ENCODE peak calls at places on chromosomes 16 and 17, in eight cellular contexts. One of them, this sample, is unnamed. For H3K9me3, the result is how much of the 10 kb centered on the place peaks cover.

GRCh38 chr16:50531901-50532300 is 16.3 kb upstream of the NKD1 start:
- DNase-seq in effector memory CD4-positive, alpha-beta T cell: no peak
- DNase-seq in fibroblast of lung: no peak
- DNase-seq in ovary: no peak
- DNase-seq in heart left ventricle: no peak
- DNase-seq in iPS DF 6.9: no peak
- DNase-seq in ascending aorta: peak
- DNase-seq in colonic mucosa: no peak
- DNase-seq in this sample: no peak

GRCh38 chr16:71339481-71340171 is 18.9 kb upstream of the CALB2 start:
- DNase-seq in effector memory CD4-positive, alpha-beta T cell: no peak
- DNase-seq in fibroblast of lung: no peak
- DNase-seq in ovary: no peak
- DNase-seq in heart left ventricle: no peak
- DNase-seq in iPS DF 6.9: no peak
- DNase-seq in ascending aorta: no peak
- DNase-seq in colonic mucosa: no peak
- DNase-seq in this sample: no peak

GRCh38 chr17:3799181-3799627 is 1.8 kb downstream of the ITGAE start:
- DNase-seq in effector memory CD4-positive, alpha-beta T cell: no peak
- DNase-seq in fibroblast of lung: no peak
- DNase-seq in ovary: no peak
- DNase-seq in heart left ventricle: no peak
- DNase-seq in iPS DF 6.9: no peak
- DNase-seq in ascending aorta: no peak
- DNase-seq in colonic mucosa: no peak
- DNase-seq in this sample: no peak

GRCh38 chr16:24826817-24827566 is 18.8 kb upstream of the SLC5A11 start:
- DNase-seq in effector memory CD4-positive, alpha-beta T cell: no peak
- DNase-seq in fibroblast of lung: no peak
- DNase-seq in ovary: no peak
- DNase-seq in heart left ventricle: no peak
- DNase-seq in iPS DF 6.9: no peak
- DNase-seq in ascending aorta: no peak
- DNase-seq in colonic mucosa: no peak
- DNase-seq in this sample: no peak

GRCh38 chr17:32529604-32530003 is 42.8 kb downstream of the CDK5R1 start:
- DNase-seq in effector memory CD4-positive, alpha-beta T cell: no peak
- DNase-seq in fibroblast of lung: no peak
- DNase-seq in ovary: no peak
- DNase-seq in heart left ventricle: no peak
- DNase-seq in iPS DF 6.9: no peak
- DNase-seq in ascending aorta: no peak
- DNase-seq in colonic mucosa: no peak
- DNase-seq in this sample: no peak

GRCh38 chr17:2853722-2854580 is 57.7 kb downstream of the RAP1GAP2 start:
- DNase-seq in effector memory CD4-positive, alpha-beta T cell: no peak
- DNase-seq in fibroblast of lung: peak
- DNase-seq in ovary: no peak
- DNase-seq in heart left ventricle: peak
- DNase-seq in iPS DF 6.9: no peak
- DNase-seq in ascending aorta: no peak
- DNase-seq in colonic mucosa: peak
- DNase-seq in this sample: no peak

GRCh38 chr16:19167710-19168172 is 299 bp upstream of the SYT17 start:
- DNase-seq in effector memory CD4-positive, alpha-beta T cell: no peak
- DNase-seq in fibroblast of lung: peak
- DNase-seq in ovary: peak
- DNase-seq in heart left ventricle: peak
- DNase-seq in iPS DF 6.9: peak
- DNase-seq in ascending aorta: peak
- DNase-seq in colonic mucosa: peak
- DNase-seq in this sample: peak

GRCh38 chr16:10039220-10040096 is 142.8 kb downstream of the GRIN2A start:
- DNase-seq in effector memory CD4-positive, alpha-beta T cell: no peak
- DNase-seq in fibroblast of lung: peak
- DNase-seq in ovary: peak
- DNase-seq in heart left ventricle: peak
- DNase-seq in iPS DF 6.9: no peak
- DNase-seq in ascending aorta: no peak
- DNase-seq in colonic mucosa: no peak
- DNase-seq in this sample: no peak

GRCh38 chr17:77771145-77771544 is 187.4 kb upstream of the TNRC6C start:
- DNase-seq in effector memory CD4-positive, alpha-beta T cell: no peak
- DNase-seq in fibroblast of lung: no peak
- DNase-seq in ovary: no peak
- DNase-seq in heart left ventricle: no peak
- DNase-seq in iPS DF 6.9: no peak
- DNase-seq in ascending aorta: no peak
- DNase-seq in colonic mucosa: no peak
- DNase-seq in this sample: no peak

GRCh38 chr16:79605999-79606398 is 5.5 kb upstream of the MAF start:
- DNase-seq in effector memory CD4-positive, alpha-beta T cell: no peak
- DNase-seq in fibroblast of lung: peak
- DNase-seq in ovary: no peak
- DNase-seq in heart left ventricle: no peak
- DNase-seq in iPS DF 6.9: no peak
- DNase-seq in ascending aorta: no peak
- DNase-seq in colonic mucosa: no peak
- DNase-seq in this sample: no peak

GRCh38 chr16:55899857-55900256 is 24.7 kb upstream of the CES5A start:
- DNase-seq in effector memory CD4-positive, alpha-beta T cell: no peak
- DNase-seq in fibroblast of lung: no peak
- DNase-seq in ovary: no peak
- DNase-seq in heart left ventricle: no peak
- DNase-seq in iPS DF 6.9: no peak
- DNase-seq in ascending aorta: no peak
- DNase-seq in colonic mucosa: no peak
- DNase-seq in this sample: no peak

GRCh38 chr17:16989953-16990860 is 18.3 kb upstream of the TNFRSF13B start:
- DNase-seq in effector memory CD4-positive, alpha-beta T cell: no peak
- DNase-seq in fibroblast of lung: peak
- DNase-seq in ovary: no peak
- DNase-seq in heart left ventricle: no peak
- DNase-seq in iPS DF 6.9: no peak
- DNase-seq in ascending aorta: no peak
- DNase-seq in colonic mucosa: no peak
- DNase-seq in this sample: no peak

GRCh38 chr17:68199837-68200688 is 47.8 kb upstream of the AMZ2 start:
- DNase-seq in effector memory CD4-positive, alpha-beta T cell: no peak
- DNase-seq in fibroblast of lung: no peak
- DNase-seq in ovary: no peak
- DNase-seq in heart left ventricle: no peak
- DNase-seq in iPS DF 6.9: no peak
- DNase-seq in ascending aorta: no peak
- DNase-seq in colonic mucosa: no peak
- DNase-seq in this sample: no peak

GRCh38 chr16:87657621-87658192 is 55.4 kb downstream of the JPH3 start:
- DNase-seq in effector memory CD4-positive, alpha-beta T cell: no peak
- DNase-seq in fibroblast of lung: peak
- DNase-seq in ovary: no peak
- DNase-seq in heart left ventricle: no peak
- DNase-seq in iPS DF 6.9: peak
- DNase-seq in ascending aorta: no peak
- DNase-seq in colonic mucosa: no peak
- DNase-seq in this sample: no peak

GRCh38 chr16:30922420-30922959 is 882 bp upstream of the FBXL19 start:
- DNase-seq in effector memory CD4-positive, alpha-beta T cell: peak
- DNase-seq in fibroblast of lung: peak
- DNase-seq in ovary: peak
- DNase-seq in heart left ventricle: peak
- DNase-seq in iPS DF 6.9: peak
- DNase-seq in ascending aorta: peak
- DNase-seq in colonic mucosa: peak
- DNase-seq in this sample: peak

GRCh38 chr16:30922960-30923535 is 324 bp upstream of the FBXL19 start:
- DNase-seq in effector memory CD4-positive, alpha-beta T cell: peak
- DNase-seq in fibroblast of lung: peak
- DNase-seq in ovary: peak
- DNase-seq in heart left ventricle: peak
- DNase-seq in iPS DF 6.9: peak
- DNase-seq in ascending aorta: peak
- DNase-seq in colonic mucosa: peak
- DNase-seq in this sample: peak

GRCh38 chr16:30923554-30924085 is at the start of gene FBXL19:
- DNase-seq in effector memory CD4-positive, alpha-beta T cell: no peak
- DNase-seq in fibroblast of lung: no peak
- DNase-seq in ovary: peak
- DNase-seq in heart left ventricle: peak
- DNase-seq in iPS DF 6.9: no peak
- DNase-seq in ascending aorta: peak
- DNase-seq in colonic mucosa: no peak
- DNase-seq in this sample: peak

GRCh38 chr16:30921459-30921747 is 2.0 kb upstream of the FBXL19 start:
- DNase-seq in effector memory CD4-positive, alpha-beta T cell: no peak
- DNase-seq in fibroblast of lung: no peak
- DNase-seq in ovary: no peak
- DNase-seq in heart left ventricle: no peak
- DNase-seq in iPS DF 6.9: no peak
- DNase-seq in ascending aorta: no peak
- DNase-seq in colonic mucosa: no peak
- DNase-seq in this sample: no peak

GRCh38 chr16:30921748-30922419 is 1.5 kb upstream of the FBXL19 start:
- DNase-seq in effector memory CD4-positive, alpha-beta T cell: peak
- DNase-seq in fibroblast of lung: peak
- DNase-seq in ovary: peak
- DNase-seq in heart left ventricle: peak
- DNase-seq in iPS DF 6.9: peak
- DNase-seq in ascending aorta: peak
- DNase-seq in colonic mucosa: peak
- DNase-seq in this sample: peak
- H3K4me3 ChIP-seq in effector memory CD4-positive, alpha-beta T cell: peak
- H3K4me3 ChIP-seq in fibroblast of lung: peak
- H3K4me3 ChIP-seq in ovary: peak
- H3K4me3 ChIP-seq in heart left ventricle: peak
- H3K4me3 ChIP-seq in iPS DF 6.9: peak
- H3K4me3 ChIP-seq in ascending aorta: peak
- H3K4me3 ChIP-seq in colonic mucosa: peak
- H3K4me3 ChIP-seq in this sample: peak

GRCh38 chr16:89993377-89993776 is 25.9 kb downstream of the DBNDD1 start:
- DNase-seq in effector memory CD4-positive, alpha-beta T cell: no peak
- DNase-seq in fibroblast of lung: no peak
- DNase-seq in ovary: no peak
- DNase-seq in heart left ventricle: no peak
- DNase-seq in iPS DF 6.9: no peak
- DNase-seq in ascending aorta: no peak
- DNase-seq in colonic mucosa: no peak
- DNase-seq in this sample: no peak
- H3K9me3 ChIP-seq in effector memory CD4-positive, alpha-beta T cell: under half
- H3K9me3 ChIP-seq in fibroblast of lung: under half
- H3K9me3 ChIP-seq in ovary: under half
- H3K9me3 ChIP-seq in heart left ventricle: under half
- H3K9me3 ChIP-seq in iPS DF 6.9: under half
- H3K9me3 ChIP-seq in ascending aorta: under half
- H3K9me3 ChIP-seq in colonic mucosa: under half
- H3K9me3 ChIP-seq in this sample: under half

GRCh38 chr16:67199808-67200198 is 872 bp downstream of the ELMO3 start:
- DNase-seq in effector memory CD4-positive, alpha-beta T cell: no peak
- DNase-seq in fibroblast of lung: no peak
- DNase-seq in ovary: peak
- DNase-seq in heart left ventricle: no peak
- DNase-seq in iPS DF 6.9: no peak
- DNase-seq in ascending aorta: no peak
- DNase-seq in colonic mucosa: peak
- DNase-seq in this sample: no peak
- H3K4me3 ChIP-seq in effector memory CD4-positive, alpha-beta T cell: no peak
- H3K4me3 ChIP-seq in fibroblast of lung: no peak
- H3K4me3 ChIP-seq in ovary: peak
- H3K4me3 ChIP-seq in heart left ventricle: no peak
- H3K4me3 ChIP-seq in iPS DF 6.9: peak
- H3K4me3 ChIP-seq in ascending aorta: no peak
- H3K4me3 ChIP-seq in colonic mucosa: peak
- H3K4me3 ChIP-seq in this sample: no peak

DNA sequence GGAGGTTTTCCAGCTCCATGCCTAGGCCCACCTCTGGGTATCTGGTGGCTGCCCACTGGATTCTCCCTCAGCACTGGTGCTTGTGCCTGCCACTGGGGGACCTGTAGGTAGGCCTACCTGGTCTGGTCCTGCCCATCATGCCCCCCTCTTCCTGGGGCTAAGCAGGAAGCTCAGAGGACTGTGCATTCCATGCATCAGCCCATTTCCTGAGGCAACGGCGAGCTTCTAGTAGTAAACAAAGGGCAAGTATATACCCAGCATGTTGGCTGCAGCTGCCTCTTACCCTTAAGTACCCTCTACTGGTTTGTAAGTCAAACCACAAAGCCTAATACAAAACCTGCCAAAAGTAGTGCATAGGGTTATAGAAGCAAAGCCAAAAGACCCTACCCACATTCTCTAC is 37.5 kb downstream of the SDR42E1 start:
- DNase-seq in effector memory CD4-positive, alpha-beta T cell: no peak
- DNase-seq in fibroblast of lung: no peak
- DNase-seq in ovary: no peak
- DNase-seq in heart left ventricle: no peak
- DNase-seq in iPS DF 6.9: no peak
- DNase-seq in ascending aorta: no peak
- DNase-seq in colonic mucosa: no peak
- DNase-seq in this sample: no peak
- H3K9me3 ChIP-seq in effector memory CD4-positive, alpha-beta T cell: under half
- H3K9me3 ChIP-seq in fibroblast of lung: under half
- H3K9me3 ChIP-seq in ovary: under half
- H3K9me3 ChIP-seq in heart left ventricle: under half
- H3K9me3 ChIP-seq in iPS DF 6.9: under half
- H3K9me3 ChIP-seq in ascending aorta: under half
- H3K9me3 ChIP-seq in colonic mucosa: under half
- H3K9me3 ChIP-seq in this sample: under half

GRCh38 chr17:1762906-1763829 is 1.3 kb downstream of the SERPINF1 start:
- DNase-seq in effector memory CD4-positive, alpha-beta T cell: no peak
- DNase-seq in fibroblast of lung: peak
- DNase-seq in ovary: peak
- DNase-seq in heart left ventricle: peak
- DNase-seq in iPS DF 6.9: no peak
- DNase-seq in ascending aorta: no peak
- DNase-seq in colonic mucosa: no peak
- DNase-seq in this sample: peak
- H3K4me3 ChIP-seq in effector memory CD4-positive, alpha-beta T cell: no peak
- H3K4me3 ChIP-seq in fibroblast of lung: peak
- H3K4me3 ChIP-seq in ovary: peak
- H3K4me3 ChIP-seq in heart left ventricle: peak
- H3K4me3 ChIP-seq in iPS DF 6.9: no peak
- H3K4me3 ChIP-seq in ascending aorta: peak
- H3K4me3 ChIP-seq in colonic mucosa: no peak
- H3K4me3 ChIP-seq in this sample: peak

GRCh38 chr17:61743766-61744165 is 119.6 kb downstream of the BRIP1 start:
- DNase-seq in effector memory CD4-positive, alpha-beta T cell: no peak
- DNase-seq in fibroblast of lung: no peak
- DNase-seq in ovary: no peak
- DNase-seq in heart left ventricle: no peak
- DNase-seq in iPS DF 6.9: no peak
- DNase-seq in ascending aorta: no peak
- DNase-seq in colonic mucosa: no peak
- DNase-seq in this sample: no peak
- H3K9me3 ChIP-seq in effector memory CD4-positive, alpha-beta T cell: under half
- H3K9me3 ChIP-seq in fibroblast of lung: under half
- H3K9me3 ChIP-seq in ovary: under half
- H3K9me3 ChIP-seq in heart left ventricle: under half
- H3K9me3 ChIP-seq in iPS DF 6.9: under half
- H3K9me3 ChIP-seq in ascending aorta: under half
- H3K9me3 ChIP-seq in colonic mucosa: under half
- H3K9me3 ChIP-seq in this sample: under half

DNA sequence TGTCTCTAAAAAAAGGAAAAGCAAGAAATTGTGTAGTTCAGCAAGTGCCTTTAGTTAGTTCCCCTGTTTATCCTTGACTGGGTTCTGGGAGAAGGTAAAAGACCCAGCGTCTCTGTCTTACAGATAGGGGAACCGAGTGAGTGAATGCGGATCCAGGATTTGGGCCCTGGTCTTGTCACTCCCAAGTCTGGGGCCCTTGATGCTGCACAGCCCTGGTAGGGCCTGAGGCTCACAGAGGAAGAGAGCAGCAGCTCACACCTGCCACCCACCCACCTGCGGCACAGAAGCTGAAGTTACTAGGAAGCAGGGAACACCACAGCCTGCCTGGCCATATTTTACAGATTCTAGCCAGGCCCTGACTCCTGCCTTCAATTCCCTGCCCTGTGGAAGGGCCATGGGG is 22.2 kb downstream of the LASP1 start:
- DNase-seq in effector memory CD4-positive, alpha-beta T cell: no peak
- DNase-seq in fibroblast of lung: no peak
- DNase-seq in ovary: no peak
- DNase-seq in heart left ventricle: no peak
- DNase-seq in iPS DF 6.9: no peak
- DNase-seq in ascending aorta: no peak
- DNase-seq in colonic mucosa: no peak
- DNase-seq in this sample: no peak
- H3K4me3 ChIP-seq in effector memory CD4-positive, alpha-beta T cell: no peak
- H3K4me3 ChIP-seq in fibroblast of lung: no peak
- H3K4me3 ChIP-seq in ovary: no peak
- H3K4me3 ChIP-seq in heart left ventricle: no peak
- H3K4me3 ChIP-seq in iPS DF 6.9: no peak
- H3K4me3 ChIP-seq in ascending aorta: no peak
- H3K4me3 ChIP-seq in colonic mucosa: no peak
- H3K4me3 ChIP-seq in this sample: no peak

This sample was measured in psoas muscle.